ENCODE peak calls at places on chromosome 17, in six cellular contexts. M, U, L, G, O and S are unnamed samples.

GRCh38 chr17:45333702-45334092 is 16.9 kb upstream of the MAP3K14 start:
- DNase-seq in M (no peak), G (no peak), O (no peak), U (no peak), L (no peak), S (no peak)

GRCh38 chr17:17041018-17041521 is 1.2 kb upstream of the MPRIP start:
- DNase-seq in U (no peak), L (peak), G (peak), O (peak), M (no peak), S (peak)

GRCh38 chr17:80262775-80263244 is 2.2 kb downstream of the RNF213 start:
- DNase-seq in M (no peak), U (no peak), G (no peak), L (no peak), O (no peak), S (no peak)

GRCh38 chr17:43784628-43785101 is 4.4 kb downstream of the CFAP97D1 start:
- DNase-seq in G (no peak), O (peak), U (no peak), M (no peak), L (peak), S (peak)

GRCh38 chr17:41492771-41493170 is 3.1 kb upstream of the KRT36 start:
- DNase-seq in U (no peak), G (peak), L (peak), M (peak), O (no peak), S (no peak)

GRCh38 chr17:63911657-63912100 is 621 bp upstream of the CSHL1 start:
- DNase-seq in U (peak), O (no peak), M (no peak), G (peak), L (peak), S (peak)

GRCh38 chr17:82865996-82866395 is 26.2 kb upstream of the ZNF750 start:
- DNase-seq in G (no peak), U (no peak), M (no peak), O (no peak), L (no peak), S (no peak)

GRCh38 chr17:27242951-27243350 is 51.0 kb upstream of the WSB1 start:
- DNase-seq in M (no peak), G (no peak), L (no peak), U (no peak), O (no peak), S (no peak)

GRCh38 chr17:36625188-36625587 is 23.8 kb downstream of the MRM1 start:
- DNase-seq in G (no peak), M (no peak), L (no peak), O (no peak), U (no peak), S (no peak)

GRCh38 chr17:10126554-10127493 is 71.6 kb downstream of the GAS7 start:
- DNase-seq in U (no peak), O (peak), G (no peak), L (no peak), M (peak), S (no peak)

GRCh38 chr17:5825717-5826330 is 241.5 kb upstream of the NLRP1 start:
- DNase-seq in O (peak), G (no peak), M (no peak), U (no peak), L (peak), S (peak)

GRCh38 chr17:78046923-78047322 is 81.6 kb downstream of the TMC6 start:
- DNase-seq in U (no peak), O (no peak), L (no peak), M (no peak), G (no peak), S (peak)

GRCh38 chr17:28228109-28228840 is 90.7 kb upstream of the TMEM97 start:
- DNase-seq in U (no peak), M (no peak), L (no peak), O (no peak), G (no peak), S (no peak)

GRCh38 chr17:21196126-21196525 is 17.8 kb downstream of the TMEM11 start:
- DNase-seq in O (no peak), U (no peak), L (no peak), M (no peak), G (no peak), S (peak)

GRCh38 chr17:66518108-66518507 is 215.7 kb downstream of the PRKCA start:
- DNase-seq in G (no peak), U (no peak), L (no peak), M (no peak), O (no peak), S (no peak)

GRCh38 chr17:193841-194806 is 12.7 kb upstream of the DOC2B start:
- DNase-seq in M (peak), G (no peak), U (no peak), L (no peak), O (no peak), S (no peak)

GRCh38 chr17:64200080-64201042 is 62.7 kb downstream of the TEX2 start:
- DNase-seq in M (no peak), L (peak), U (no peak), O (peak), G (no peak), S (no peak)